ENCODE peak calls at places on chromosomes 1 and 21, in eight cellular contexts. One of them, this sample, is unnamed.
A peak's percentile ranks its signal among the peaks of the same experiment; 100 is the strongest.

GRCh38 chr1:216898801-216899200 is 175.6 kb upstream of the ESRRG start:
- DNase-seq in BE2C: no peak
- DNase-seq in neural crest cell: no peak
- DNase-seq in left cardiac atrium: no peak
- DNase-seq in GM03348: no peak
- DNase-seq in stimulated activated CD4-positive, alpha-beta T cell treated with anti-CD3 and anti-CD28 coated beads, TNF-alpha, amount 100 ng/mL, for 4 hours: no peak
- DNase-seq in GM23338: no peak
- DNase-seq in astrocyte: no peak
- DNase-seq in this sample: no peak

GRCh38 chr1:198939286-198939685 is 300.4 kb downstream of the PTPRC start:
- DNase-seq in BE2C: no peak
- DNase-seq in neural crest cell: no peak
- DNase-seq in left cardiac atrium: no peak
- DNase-seq in GM03348: no peak
- DNase-seq in stimulated activated CD4-positive, alpha-beta T cell treated with anti-CD3 and anti-CD28 coated beads, TNF-alpha, amount 100 ng/mL, for 4 hours: no peak
- DNase-seq in GM23338: no peak
- DNase-seq in astrocyte: no peak
- DNase-seq in this sample: no peak

GRCh38 chr21:42741056-42741455 is 87.6 kb downstream of the PDE9A start:
- DNase-seq in BE2C: no peak
- DNase-seq in neural crest cell: no peak
- DNase-seq in left cardiac atrium: no peak
- DNase-seq in GM03348: no peak
- DNase-seq in stimulated activated CD4-positive, alpha-beta T cell treated with anti-CD3 and anti-CD28 coated beads, TNF-alpha, amount 100 ng/mL, for 4 hours: no peak
- DNase-seq in GM23338: no peak
- DNase-seq in astrocyte: no peak
- DNase-seq in this sample: no peak

GRCh38 chr1:46623733-46624695 is 7.4 kb upstream of the MOB3C start:
- DNase-seq in BE2C: no peak
- DNase-seq in neural crest cell: no peak
- DNase-seq in left cardiac atrium: no peak
- DNase-seq in GM03348: no peak
- DNase-seq in stimulated activated CD4-positive, alpha-beta T cell treated with anti-CD3 and anti-CD28 coated beads, TNF-alpha, amount 100 ng/mL, for 4 hours: no peak
- DNase-seq in GM23338: no peak
- DNase-seq in astrocyte: no peak
- DNase-seq in this sample: no peak

GRCh38 chr1:37989381-37989930 is 366 bp downstream of the SF3A3 start:
- DNase-seq in BE2C: no peak
- DNase-seq in neural crest cell: no peak
- DNase-seq in left cardiac atrium: peak; percentile 47
- DNase-seq in GM03348: peak; percentile 59
- DNase-seq in stimulated activated CD4-positive, alpha-beta T cell treated with anti-CD3 and anti-CD28 coated beads, TNF-alpha, amount 100 ng/mL, for 4 hours: no peak
- DNase-seq in GM23338: peak; percentile 58
- DNase-seq in astrocyte: peak; percentile 32
- DNase-seq in this sample: no peak

GRCh38 chr1:235783148-235783776 is 83.4 kb downstream of the LYST start:
- DNase-seq in BE2C: no peak
- DNase-seq in neural crest cell: no peak
- DNase-seq in left cardiac atrium: no peak
- DNase-seq in GM03348: peak; percentile 58
- DNase-seq in stimulated activated CD4-positive, alpha-beta T cell treated with anti-CD3 and anti-CD28 coated beads, TNF-alpha, amount 100 ng/mL, for 4 hours: no peak
- DNase-seq in GM23338: peak; percentile 67
- DNase-seq in astrocyte: peak; percentile 39
- DNase-seq in this sample: no peak

GRCh38 chr1:220592714-220593113 is 64.8 kb downstream of the MARK1 start:
- DNase-seq in BE2C: no peak
- DNase-seq in neural crest cell: no peak
- DNase-seq in left cardiac atrium: no peak
- DNase-seq in GM03348: no peak
- DNase-seq in stimulated activated CD4-positive, alpha-beta T cell treated with anti-CD3 and anti-CD28 coated beads, TNF-alpha, amount 100 ng/mL, for 4 hours: no peak
- DNase-seq in GM23338: no peak
- DNase-seq in astrocyte: no peak
- DNase-seq in this sample: no peak

GRCh38 chr1:114755006-114755936 is 2.5 kb downstream of the CSDE1 start:
- DNase-seq in BE2C: no peak
- DNase-seq in neural crest cell: no peak
- DNase-seq in left cardiac atrium: no peak
- DNase-seq in GM03348: peak; percentile 19
- DNase-seq in stimulated activated CD4-positive, alpha-beta T cell treated with anti-CD3 and anti-CD28 coated beads, TNF-alpha, amount 100 ng/mL, for 4 hours: no peak
- DNase-seq in GM23338: no peak
- DNase-seq in astrocyte: peak; percentile 17
- DNase-seq in this sample: no peak

GRCh38 chr1:196677781-196678509 is 26.1 kb downstream of the CFH start:
- DNase-seq in BE2C: no peak
- DNase-seq in neural crest cell: no peak
- DNase-seq in left cardiac atrium: no peak
- DNase-seq in GM03348: no peak
- DNase-seq in stimulated activated CD4-positive, alpha-beta T cell treated with anti-CD3 and anti-CD28 coated beads, TNF-alpha, amount 100 ng/mL, for 4 hours: no peak
- DNase-seq in GM23338: no peak
- DNase-seq in astrocyte: peak; percentile 44
- DNase-seq in this sample: no peak

GRCh38 chr1:145846191-145846590 is 761 bp downstream of the NUDT17 start:
- DNase-seq in BE2C: peak; percentile 36
- DNase-seq in neural crest cell: peak; percentile 40
- DNase-seq in left cardiac atrium: no peak
- DNase-seq in GM03348: peak; percentile 68
- DNase-seq in stimulated activated CD4-positive, alpha-beta T cell treated with anti-CD3 and anti-CD28 coated beads, TNF-alpha, amount 100 ng/mL, for 4 hours: no peak
- DNase-seq in GM23338: peak; percentile 75
- DNase-seq in astrocyte: no peak
- DNase-seq in this sample: peak; percentile 66

GRCh38 chr1:40825430-40825778 is 36.8 kb downstream of the CITED4 start:
- DNase-seq in BE2C: no peak
- DNase-seq in neural crest cell: no peak
- DNase-seq in left cardiac atrium: no peak
- DNase-seq in GM03348: no peak
- DNase-seq in stimulated activated CD4-positive, alpha-beta T cell treated with anti-CD3 and anti-CD28 coated beads, TNF-alpha, amount 100 ng/mL, for 4 hours: no peak
- DNase-seq in GM23338: no peak
- DNase-seq in astrocyte: no peak
- DNase-seq in this sample: peak; percentile 53

This sample was measured in GM12891.